ENCODE peak calls at places on chromosomes 16 and 17, in ten cellular contexts. One of them, this sample, is unnamed.

GRCh38 chr16:58516768-58517107 is 1.4 kb downstream of the SETD6 start:
- DNase-seq in stomach: no peak
- DNase-seq in A549: no peak
- DNase-seq in upper lobe of left lung: no peak
- DNase-seq in esophagus muscularis mucosa: no peak
- DNase-seq in H1: no peak
- DNase-seq in transverse colon: no peak
- DNase-seq in HepG2: no peak
- DNase-seq in K562: no peak
- DNase-seq in ovary: no peak
- DNase-seq in this sample: no peak

GRCh38 chr17:17730250-17730935 is 49.1 kb downstream of the RAI1 start:
- DNase-seq in stomach: no peak
- DNase-seq in A549: no peak
- DNase-seq in upper lobe of left lung: no peak
- DNase-seq in esophagus muscularis mucosa: no peak
- DNase-seq in H1: no peak
- DNase-seq in transverse colon: no peak
- DNase-seq in HepG2: no peak
- DNase-seq in K562: no peak
- DNase-seq in ovary: no peak
- DNase-seq in this sample: no peak

GRCh38 chr17:34378664-34379101 is 15.7 kb upstream of the CCL1 start:
- DNase-seq in stomach: no peak
- DNase-seq in A549: no peak
- DNase-seq in upper lobe of left lung: no peak
- DNase-seq in esophagus muscularis mucosa: no peak
- DNase-seq in H1: no peak
- DNase-seq in transverse colon: peak
- DNase-seq in HepG2: no peak
- DNase-seq in K562: peak
- DNase-seq in ovary: no peak
- DNase-seq in this sample: no peak

GRCh38 chr17:74288785-74289184 is 14.8 kb downstream of the DNAI2 start:
- DNase-seq in stomach: no peak
- DNase-seq in A549: no peak
- DNase-seq in upper lobe of left lung: no peak
- DNase-seq in esophagus muscularis mucosa: no peak
- DNase-seq in H1: no peak
- DNase-seq in transverse colon: no peak
- DNase-seq in HepG2: no peak
- DNase-seq in K562: no peak
- DNase-seq in ovary: no peak
- DNase-seq in this sample: no peak

GRCh38 chr16:88681709-88682451 is 4.4 kb downstream of the SNAI3 start:
- DNase-seq in stomach: peak
- DNase-seq in A549: no peak
- DNase-seq in upper lobe of left lung: no peak
- DNase-seq in esophagus muscularis mucosa: no peak
- DNase-seq in H1: no peak
- DNase-seq in transverse colon: peak
- DNase-seq in HepG2: no peak
- DNase-seq in K562: no peak
- DNase-seq in ovary: no peak
- DNase-seq in this sample: no peak

GRCh38 chr16:67883872-67884261 is 818 bp upstream of the NRN1L start:
- DNase-seq in stomach: peak
- DNase-seq in A549: peak
- DNase-seq in upper lobe of left lung: peak
- DNase-seq in esophagus muscularis mucosa: no peak
- DNase-seq in H1: no peak
- DNase-seq in transverse colon: peak
- DNase-seq in HepG2: peak
- DNase-seq in K562: peak
- DNase-seq in ovary: peak
- DNase-seq in this sample: peak

GRCh38 chr17:49227436-49228261 is 2.9 kb downstream of the PHOSPHO1 start:
- DNase-seq in stomach: peak
- DNase-seq in A549: peak
- DNase-seq in upper lobe of left lung: no peak
- DNase-seq in esophagus muscularis mucosa: no peak
- DNase-seq in H1: no peak
- DNase-seq in transverse colon: peak
- DNase-seq in HepG2: peak
- DNase-seq in K562: peak
- DNase-seq in ovary: peak
- DNase-seq in this sample: peak

GRCh38 chr16:79269211-79269863 is 331.2 kb downstream of the MAF start:
- DNase-seq in stomach: no peak
- DNase-seq in A549: no peak
- DNase-seq in upper lobe of left lung: no peak
- DNase-seq in esophagus muscularis mucosa: no peak
- DNase-seq in H1: no peak
- DNase-seq in transverse colon: no peak
- DNase-seq in HepG2: no peak
- DNase-seq in K562: no peak
- DNase-seq in ovary: no peak
- DNase-seq in this sample: no peak

GRCh38 chr16:19542138-19542821 is 13.2 kb upstream of the VPS35L start:
- DNase-seq in stomach: no peak
- DNase-seq in A549: no peak
- DNase-seq in upper lobe of left lung: no peak
- DNase-seq in esophagus muscularis mucosa: no peak
- DNase-seq in H1: no peak
- DNase-seq in transverse colon: no peak
- DNase-seq in HepG2: peak
- DNase-seq in K562: no peak
- DNase-seq in ovary: no peak
- DNase-seq in this sample: no peak
- TF ChIP-seq EP300 in stomach: no peak
- TF ChIP-seq EP300 in A549: no peak
- TF ChIP-seq EP300 in upper lobe of left lung: no peak
- TF ChIP-seq EP300 in esophagus muscularis mucosa: no peak
- TF ChIP-seq EP300 in H1: no peak
- TF ChIP-seq EP300 in transverse colon: no peak
- TF ChIP-seq EP300 in HepG2: no peak
- TF ChIP-seq EP300 in K562: no peak
- TF ChIP-seq EP300 in ovary: no peak
- TF ChIP-seq EP300 in this sample: no peak

GRCh38 chr17:75900691-75901533 is 3.8 kb downstream of the MRPL38 start:
- DNase-seq in stomach: no peak
- DNase-seq in A549: no peak
- DNase-seq in upper lobe of left lung: no peak
- DNase-seq in esophagus muscularis mucosa: no peak
- DNase-seq in H1: no peak
- DNase-seq in transverse colon: no peak
- DNase-seq in HepG2: no peak
- DNase-seq in K562: no peak
- DNase-seq in ovary: no peak
- DNase-seq in this sample: no peak

GRCh38 chr17:75899767-75900468 is 3.2 kb upstream of the TRIM65 start:
- DNase-seq in stomach: no peak
- DNase-seq in A549: no peak
- DNase-seq in upper lobe of left lung: peak
- DNase-seq in esophagus muscularis mucosa: no peak
- DNase-seq in H1: no peak
- DNase-seq in transverse colon: no peak
- DNase-seq in HepG2: no peak
- DNase-seq in K562: no peak
- DNase-seq in ovary: no peak
- DNase-seq in this sample: no peak

GRCh38 chr17:75899353-75899752 is 2.6 kb upstream of the TRIM65 start:
- DNase-seq in stomach: no peak
- DNase-seq in A549: no peak
- DNase-seq in upper lobe of left lung: peak
- DNase-seq in esophagus muscularis mucosa: no peak
- DNase-seq in H1: no peak
- DNase-seq in transverse colon: no peak
- DNase-seq in HepG2: no peak
- DNase-seq in K562: no peak
- DNase-seq in ovary: no peak
- DNase-seq in this sample: no peak

GRCh38 chr17:75902406-75902805 is 2.3 kb downstream of the MRPL38 start:
- DNase-seq in stomach: no peak
- DNase-seq in A549: no peak
- DNase-seq in upper lobe of left lung: no peak
- DNase-seq in esophagus muscularis mucosa: no peak
- DNase-seq in H1: no peak
- DNase-seq in transverse colon: no peak
- DNase-seq in HepG2: no peak
- DNase-seq in K562: no peak
- DNase-seq in ovary: no peak
- DNase-seq in this sample: no peak

DNA sequence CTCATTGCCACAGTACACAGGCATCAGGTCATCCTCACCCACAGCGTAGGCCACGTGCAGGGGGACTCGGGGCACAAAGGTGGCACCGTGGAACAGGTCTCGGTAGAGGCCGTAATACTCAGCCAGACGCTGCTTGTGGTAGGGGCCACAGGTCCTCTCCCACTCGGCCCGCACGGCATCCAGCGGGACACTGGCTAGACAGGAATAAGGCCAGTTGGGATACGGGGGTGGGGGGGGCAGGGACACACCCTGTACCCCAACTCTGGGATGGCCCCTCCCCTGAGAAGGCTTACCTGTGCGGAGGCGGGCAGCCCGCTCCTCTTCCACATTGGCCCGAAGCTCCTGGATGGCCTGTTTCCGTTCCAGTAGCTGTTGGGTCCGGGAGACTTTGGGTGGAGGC is 3.0 kb downstream of the MRPL38 start:
- DNase-seq in stomach: no peak
- DNase-seq in A549: no peak
- DNase-seq in upper lobe of left lung: no peak
- DNase-seq in esophagus muscularis mucosa: no peak
- DNase-seq in H1: no peak
- DNase-seq in transverse colon: no peak
- DNase-seq in HepG2: no peak
- DNase-seq in K562: no peak
- DNase-seq in ovary: no peak
- DNase-seq in this sample: no peak
- TF ChIP-seq EP300 in stomach: no peak
- TF ChIP-seq EP300 in A549: no peak
- TF ChIP-seq EP300 in upper lobe of left lung: no peak
- TF ChIP-seq EP300 in esophagus muscularis mucosa: no peak
- TF ChIP-seq EP300 in H1: no peak
- TF ChIP-seq EP300 in transverse colon: no peak
- TF ChIP-seq EP300 in HepG2: no peak
- TF ChIP-seq EP300 in K562: no peak
- TF ChIP-seq EP300 in ovary: no peak
- TF ChIP-seq EP300 in this sample: no peak

GRCh38 chr17:37802712-37803416 is 58.0 kb upstream of the HNF1B start:
- DNase-seq in stomach: peak
- DNase-seq in A549: no peak
- DNase-seq in upper lobe of left lung: no peak
- DNase-seq in esophagus muscularis mucosa: no peak
- DNase-seq in H1: no peak
- DNase-seq in transverse colon: no peak
- DNase-seq in HepG2: no peak
- DNase-seq in K562: no peak
- DNase-seq in ovary: no peak
- DNase-seq in this sample: peak
- TF ChIP-seq EP300 in stomach: no peak
- TF ChIP-seq EP300 in A549: no peak
- TF ChIP-seq EP300 in upper lobe of left lung: no peak
- TF ChIP-seq EP300 in esophagus muscularis mucosa: no peak
- TF ChIP-seq EP300 in H1: no peak
- TF ChIP-seq EP300 in transverse colon: no peak
- TF ChIP-seq EP300 in HepG2: no peak
- TF ChIP-seq EP300 in K562: no peak
- TF ChIP-seq EP300 in ovary: no peak
- TF ChIP-seq EP300 in this sample: no peak

GRCh38 chr17:9256361-9256943 is 235.1 kb downstream of the NTN1 start:
- DNase-seq in stomach: no peak
- DNase-seq in A549: no peak
- DNase-seq in upper lobe of left lung: no peak
- DNase-seq in esophagus muscularis mucosa: no peak
- DNase-seq in H1: no peak
- DNase-seq in transverse colon: no peak
- DNase-seq in HepG2: no peak
- DNase-seq in K562: no peak
- DNase-seq in ovary: no peak
- DNase-seq in this sample: no peak

GRCh38 chr17:9253308-9253707 is 232.0 kb downstream of the NTN1 start:
- DNase-seq in stomach: no peak
- DNase-seq in A549: no peak
- DNase-seq in upper lobe of left lung: no peak
- DNase-seq in esophagus muscularis mucosa: no peak
- DNase-seq in H1: no peak
- DNase-seq in transverse colon: no peak
- DNase-seq in HepG2: no peak
- DNase-seq in K562: no peak
- DNase-seq in ovary: no peak
- DNase-seq in this sample: no peak

GRCh38 chr17:9256944-9257629 is 235.8 kb downstream of the NTN1 start:
- DNase-seq in stomach: no peak
- DNase-seq in A549: no peak
- DNase-seq in upper lobe of left lung: no peak
- DNase-seq in esophagus muscularis mucosa: no peak
- DNase-seq in H1: no peak
- DNase-seq in transverse colon: no peak
- DNase-seq in HepG2: no peak
- DNase-seq in K562: no peak
- DNase-seq in ovary: no peak
- DNase-seq in this sample: no peak

GRCh38 chr17:9254841-9255240 is 233.5 kb downstream of the NTN1 start:
- DNase-seq in stomach: no peak
- DNase-seq in A549: no peak
- DNase-seq in upper lobe of left lung: no peak
- DNase-seq in esophagus muscularis mucosa: no peak
- DNase-seq in H1: no peak
- DNase-seq in transverse colon: no peak
- DNase-seq in HepG2: no peak
- DNase-seq in K562: no peak
- DNase-seq in ovary: no peak
- DNase-seq in this sample: no peak

DNA sequence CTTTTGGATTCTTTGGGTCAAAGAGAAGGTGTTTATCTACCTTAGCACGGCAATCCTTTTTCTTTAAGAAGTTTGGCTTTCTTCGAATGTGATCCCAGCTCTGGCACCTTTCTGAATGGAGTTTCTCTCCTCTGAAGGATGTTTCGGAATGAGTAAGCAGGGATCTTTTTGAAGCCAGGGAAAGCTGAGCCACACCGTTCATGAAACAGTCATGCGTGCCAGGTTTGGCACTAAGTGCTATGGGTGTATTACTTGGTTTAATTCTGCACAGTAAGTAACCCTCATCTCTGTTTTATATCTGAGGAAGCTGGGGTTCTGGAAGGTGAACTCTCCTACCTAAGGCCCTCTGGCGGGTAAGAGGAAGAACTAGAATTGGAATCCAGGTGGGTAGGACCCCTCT is 234.5 kb downstream of the NTN1 start:
- DNase-seq in stomach: no peak
- DNase-seq in A549: no peak
- DNase-seq in upper lobe of left lung: no peak
- DNase-seq in esophagus muscularis mucosa: no peak
- DNase-seq in H1: no peak
- DNase-seq in transverse colon: no peak
- DNase-seq in HepG2: no peak
- DNase-seq in K562: no peak
- DNase-seq in ovary: no peak
- DNase-seq in this sample: no peak
- TF ChIP-seq EP300 in stomach: no peak
- TF ChIP-seq EP300 in A549: no peak
- TF ChIP-seq EP300 in upper lobe of left lung: no peak
- TF ChIP-seq EP300 in esophagus muscularis mucosa: no peak
- TF ChIP-seq EP300 in H1: no peak
- TF ChIP-seq EP300 in transverse colon: no peak
- TF ChIP-seq EP300 in HepG2: no peak
- TF ChIP-seq EP300 in K562: no peak
- TF ChIP-seq EP300 in ovary: no peak
- TF ChIP-seq EP300 in this sample: no peak

This sample was measured in tibial nerve.